ENCODE peak calls at places on chromosomes 2 and 18, in seven cellular contexts. W is ovary, C is stomach, Y is D721Med, E is colonic mucosa, Z is fibroblast of villous mesenchyme, S is brain microvascular endothelial cell. B is an unnamed sample.

GRCh38 chr2:20052872-20053281 is 1.4 kb upstream of the LAPTM4A start:
- DNase-seq in W (peak), C (peak), Y (no peak), E (peak), Z (peak), S (peak), B (peak)

GRCh38 chr18:59988098-59988706 is 88.4 kb downstream of the PMAIP1 start:
- DNase-seq in W (peak), C (peak), Y (peak), E (peak), Z (peak), S (peak), B (peak)

GRCh38 chr2:99389371-99389770 is 52.2 kb downstream of the EIF5B start:
- DNase-seq in W (no peak), C (no peak), Y (no peak), E (no peak), Z (peak), S (no peak), B (no peak)

GRCh38 chr18:23964282-23965238 is 50.0 kb upstream of the TTC39C start:
- DNase-seq in W (no peak), C (no peak), Y (no peak), E (peak), Z (no peak), S (no peak), B (no peak)

GRCh38 chr18:55515946-55516710 is 71.9 kb downstream of the TCF4 start:
- DNase-seq in W (no peak), C (no peak), Y (no peak), E (no peak), Z (no peak), S (peak), B (no peak)

GRCh38 chr2:128638311-128638710 is 319.6 kb upstream of the HS6ST1 start:
- DNase-seq in W (no peak), C (peak), Y (peak), E (peak), Z (no peak), S (no peak), B (no peak)

GRCh38 chr2:238974510-238975166 is 126.8 kb downstream of the TWIST2 start:
- DNase-seq in W (peak), C (no peak), Y (no peak), E (peak), Z (peak), S (peak), B (peak)

GRCh38 chr2:47344890-47345583 is 57.9 kb upstream of the MSH2 start:
- DNase-seq in W (peak), C (peak), Y (peak), E (peak), Z (no peak), S (peak), B (no peak)

GRCh38 chr18:3481696-3482210 is 31.8 kb downstream of the TGIF1 start:
- DNase-seq in W (no peak), C (no peak), Y (no peak), E (peak), Z (peak), S (no peak), B (no peak)

GRCh38 chr2:108267117-108267516 is 21.6 kb upstream of the SULT1C2 start:
- DNase-seq in W (no peak), C (no peak), Y (no peak), E (peak), Z (peak), S (peak), B (peak)

GRCh38 chr2:11996618-11997017 is 250.2 kb downstream of the LPIN1 start:
- DNase-seq in W (no peak), C (no peak), Y (no peak), E (no peak), Z (peak), S (peak), B (no peak)

GRCh38 chr2:113236367-113237159 is 42.2 kb downstream of the PAX8 start:
- DNase-seq in W (no peak), C (no peak), Y (no peak), E (no peak), Z (peak), S (no peak), B (no peak)

GRCh38 chr2:201204655-201205515 is 21.9 kb downstream of the CASP10 start:
- DNase-seq in W (no peak), C (no peak), Y (no peak), E (no peak), Z (no peak), S (no peak), B (no peak)

GRCh38 chr2:184566716-184567115 is 31.6 kb upstream of the ZNF804A start:
- DNase-seq in W (no peak), C (no peak), Y (no peak), E (no peak), Z (no peak), S (no peak), B (no peak)

GRCh38 chr18:3910507-3910906 is 460.5 kb downstream of the TGIF1 start:
- DNase-seq in W (no peak), C (no peak), Y (no peak), E (no peak), Z (no peak), S (no peak), B (no peak)

GRCh38 chr18:5106730-5107129 is 90.3 kb downstream of the AKAIN1 start:
- DNase-seq in W (no peak), C (no peak), Y (no peak), E (no peak), Z (no peak), S (no peak), B (no peak)

GRCh38 chr2:69514406-69514805 is 77.2 kb upstream of the NFU1 start:
- DNase-seq in W (peak), C (no peak), Y (no peak), E (no peak), Z (peak), S (peak), B (peak)

GRCh38 chr18:25496544-25496943 is 144.6 kb upstream of the ZNF521 start:
- DNase-seq in W (no peak), C (no peak), Y (no peak), E (no peak), Z (no peak), S (no peak), B (no peak)

DNA sequence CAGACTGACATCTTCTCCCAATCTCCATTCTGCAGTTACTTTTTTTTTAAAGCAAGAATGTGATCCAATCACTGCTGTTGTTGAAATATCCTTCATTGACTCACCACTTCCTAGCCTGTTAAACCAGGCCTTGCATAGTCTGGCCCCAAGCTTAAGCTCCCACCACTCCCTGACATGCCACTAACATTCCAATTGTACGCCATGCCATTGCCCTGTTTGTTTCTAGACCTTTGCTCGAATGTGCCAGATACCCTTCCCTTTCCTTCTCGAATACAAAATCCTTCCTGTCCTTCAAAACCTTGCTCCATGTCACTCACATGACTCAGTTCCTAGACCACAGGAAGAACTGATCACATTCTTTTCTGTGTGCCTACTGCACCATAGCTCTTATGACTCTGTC is 224.2 kb downstream of the CYRIA start:
- DNase-seq in W (no peak), C (no peak), Y (no peak), E (no peak), Z (no peak), S (no peak), B (no peak)
- TF ChIP-seq CTCF in W (no peak), C (no peak), Y (no peak), E (no peak), Z (no peak), S (no peak), B (no peak)

DNA sequence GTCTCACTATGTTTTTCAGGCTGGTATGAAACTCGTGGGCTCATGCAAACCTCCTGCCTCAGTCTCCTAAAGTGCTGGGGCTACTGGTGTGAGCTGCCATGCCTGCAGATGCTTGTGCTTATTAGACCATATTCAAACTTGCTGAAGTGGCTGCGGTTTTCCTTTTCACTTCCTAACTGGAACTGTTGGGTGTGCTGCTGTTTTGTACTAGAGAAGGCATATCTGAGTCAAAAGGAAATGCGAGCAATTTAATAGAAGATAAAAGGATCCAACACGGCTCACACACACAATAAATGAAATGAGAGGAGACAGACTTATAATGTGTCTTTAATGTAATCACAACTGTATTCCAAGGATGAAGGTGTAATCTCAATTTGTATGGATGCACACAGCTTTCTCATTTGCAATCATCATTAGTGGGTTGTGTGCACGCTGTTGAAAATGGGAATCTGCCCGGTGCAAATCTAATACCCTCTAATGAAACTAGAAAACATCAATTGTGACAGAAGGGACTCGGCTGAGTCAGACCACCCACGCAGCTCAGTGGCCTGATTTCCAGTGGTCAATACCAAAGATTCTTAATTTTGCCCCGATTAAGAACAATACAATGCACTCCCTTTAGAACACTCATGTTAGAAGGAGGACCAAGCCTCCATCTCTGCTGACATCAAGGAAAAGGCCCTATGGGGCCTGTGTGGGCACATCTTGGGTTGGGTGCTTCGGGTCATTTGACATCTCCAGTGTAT is 532.7 kb downstream of the TDRD15 start:
- DNase-seq in W (no peak), C (no peak), Y (no peak), E (no peak), Z (no peak), S (no peak), B (no peak)
- TF ChIP-seq CTCF in W (no peak), C (no peak), Y (no peak), E (no peak), Z (no peak), S (no peak), B (no peak)

GRCh38 chr2:64792310-64792709 is 138.6 kb upstream of the SERTAD2 start:
- DNase-seq in W (no peak), C (no peak), Y (no peak), E (no peak), Z (no peak), S (no peak), B (no peak)
- TF ChIP-seq CTCF in W (no peak), C (no peak), Y (no peak), E (no peak), Z (no peak), S (peak), B (no peak)

GRCh38 chr2:231190531-231191197 is 7.8 kb upstream of the ARMC9 start:
- DNase-seq in W (peak), C (peak), Y (no peak), E (peak), Z (peak), S (peak), B (no peak)
- TF ChIP-seq CTCF in W (no peak), C (no peak), Y (no peak), E (no peak), Z (peak), S (peak), B (no peak)

GRCh38 chr2:59584958-59585357 is 968.5 kb downstream of the BCL11A start:
- DNase-seq in W (no peak), C (no peak), Y (no peak), E (no peak), Z (no peak), S (no peak), B (no peak)
- TF ChIP-seq CTCF in W (no peak), C (no peak), Y (peak), E (no peak), Z (peak), S (no peak), B (no peak)

GRCh38 chr2:189798312-189799029 is 14.2 kb downstream of the PMS1 start:
- DNase-seq in W (no peak), C (no peak), Y (no peak), E (no peak), Z (peak), S (peak), B (no peak)
- TF ChIP-seq CTCF in W (no peak), C (no peak), Y (peak), E (no peak), Z (peak), S (peak), B (peak)

DNA sequence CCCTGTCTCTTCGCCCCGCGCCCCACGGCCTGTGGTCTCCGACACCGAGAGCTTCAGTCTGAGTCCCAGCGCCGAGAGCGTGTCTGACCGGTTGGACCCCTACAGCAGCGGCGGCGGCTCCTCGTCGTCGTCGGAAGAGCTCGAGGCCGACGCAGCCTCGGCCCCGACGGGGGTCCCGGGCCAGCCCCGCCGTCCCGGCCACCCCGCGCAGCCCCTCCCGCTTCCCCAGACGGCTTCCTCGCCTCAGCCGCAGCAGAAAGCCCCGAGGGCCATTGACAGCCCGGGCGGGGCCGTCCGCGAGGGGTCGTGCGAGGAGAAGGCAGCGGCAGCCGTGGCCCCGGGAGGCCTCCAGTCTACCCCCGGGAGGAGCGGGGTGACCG is 1.3 kb downstream of the PHLPP1 start:
- DNase-seq in W (peak), C (peak), Y (peak), E (peak), Z (peak), S (peak), B (no peak)
- TF ChIP-seq CTCF in W (no peak), C (no peak), Y (peak), E (no peak), Z (peak), S (peak), B (no peak)

GRCh38 chr2:141554810-141555209 is 576.0 kb downstream of the LRP1B start:
- DNase-seq in W (no peak), C (no peak), Y (no peak), E (no peak), Z (peak), S (peak), B (no peak)
- TF ChIP-seq CTCF in W (no peak), C (no peak), Y (peak), E (no peak), Z (peak), S (peak), B (peak)